ENCODE peak calls at places on chromosomes 3 and 15, in six cellular contexts. T is cardiac fibroblast, R is dorsolateral prefrontal cortex, Y is AG04449, G is progenitor cell of endocrine pancreas, U is nephron progenitor cell. J is an unnamed sample.
A peak's percentile ranks its signal among the peaks of the same experiment; 100 is the strongest.

GRCh38 chr3:63745757-63746156 is 73.3 kb upstream of the C3orf49 start:
- DNase-seq in G (no peak), Y (no peak), R (no peak), T (no peak), U (no peak), J (no peak)

GRCh38 chr3:126508539-126508938 is 9.0 kb downstream of the UROC1 start:
- DNase-seq in G (no peak), R (no peak), U (no peak), T (no peak), Y (no peak), J (no peak)

GRCh38 chr3:75938921-75939320 is 153.6 kb upstream of the ZNF717 start:
- DNase-seq in U (no peak), Y (no peak), T (no peak), G (no peak), R (no peak), J (no peak)

GRCh38 chr3:35663471-35663870 is 24.1 kb downstream of the ARPP21 start:
- DNase-seq in G (no peak), U (no peak), Y (no peak), T (no peak), R (no peak), J (no peak)

GRCh38 chr3:28836199-28836598 is 444.7 kb upstream of the RBMS3 start:
- DNase-seq in G (no peak), R (no peak), U (no peak), Y (no peak), T (no peak), J (no peak)

GRCh38 chr3:128324911-128325592 is 141.6 kb downstream of the DNAJB8 start:
- DNase-seq in U (no peak), R (no peak), G (no peak), T (no peak), Y (no peak), J (no peak)

GRCh38 chr3:110894574-110894973 is 177.0 kb upstream of the NECTIN3 start:
- DNase-seq in R (no peak), U (no peak), Y (no peak), T (no peak), G (no peak), J (no peak)

GRCh38 chr15:31264534-31265089 is 62.0 kb upstream of the KLF13 start:
- DNase-seq in Y (no peak), U (no peak), G (no peak), R (peak; percentile 2), T (no peak), J (no peak)

GRCh38 chr3:33717866-33718594 is at the start of gene CLASP2:
- DNase-seq in R (peak; percentile 84), T (peak; percentile 92), G (peak; percentile 84), Y (no peak), U (peak; percentile 86), J (peak; percentile 48)

GRCh38 chr3:79968418-79968817 is 200.6 kb upstream of the ROBO1 start:
- DNase-seq in U (no peak), T (no peak), G (no peak), R (no peak), Y (no peak), J (no peak)

GRCh38 chr15:80967451-80967850 is 22.2 kb downstream of the MESD start:
- DNase-seq in G (no peak), Y (no peak), T (peak; percentile 86), U (peak; percentile 25), R (no peak), J (no peak)

GRCh38 chr15:79339588-79340314 is 28.8 kb downstream of the TMED3 start:
- DNase-seq in T (peak; percentile 73), U (peak; percentile 15), G (no peak), R (peak; percentile 32), Y (peak; percentile 21), J (no peak)

GRCh38 chr3:40306336-40306735 is 3.2 kb upstream of the EIF1B start:
- DNase-seq in T (no peak), G (no peak), U (no peak), R (no peak), Y (peak; percentile 26), J (no peak)

GRCh38 chr3:184336484-184337230 is 743 bp upstream of the FAM131A start:
- DNase-seq in G (no peak), R (no peak), U (no peak), Y (no peak), T (peak; percentile 72), J (no peak)

GRCh38 chr3:120498947-120499346 is 48.2 kb upstream of the FSTL1 start:
- DNase-seq in R (no peak), Y (peak; percentile 99), T (peak; percentile 96), U (peak; percentile 21), G (no peak), J (no peak)

GRCh38 chr15:60844431-60845174 is 365.7 kb upstream of the ICE2 start:
- DNase-seq in Y (no peak), T (no peak), R (no peak), U (no peak), G (no peak), J (no peak)

GRCh38 chr3:5423523-5423922 is 236.0 kb downstream of the EDEM1 start:
- DNase-seq in U (no peak), R (no peak), G (no peak), T (no peak), Y (no peak), J (no peak)

GRCh38 chr3:190265795-190266194 is 56.5 kb downstream of the CLDN1 start:
- DNase-seq in T (peak; percentile 46), R (no peak), U (no peak), G (no peak), Y (peak; percentile 61), J (no peak)

GRCh38 chr3:53160660-53161344 is at the start of gene PRKCD:
- DNase-seq in T (peak; percentile 95), G (peak; percentile 70), Y (peak; percentile 16), R (peak; percentile 73), U (peak; percentile 82), J (peak; percentile 93)

GRCh38 chr3:73419179-73419803 is 205.4 kb downstream of the PDZRN3 start:
- DNase-seq in T (peak; percentile 42), R (no peak), Y (no peak), G (no peak), U (no peak), J (no peak)

GRCh38 chr3:177800565-177800964 is 603.3 kb upstream of the TBL1XR1 start:
- DNase-seq in R (no peak), G (no peak), Y (no peak), U (no peak), T (no peak), J (no peak)

GRCh38 chr3:81632659-81633058 is 128.8 kb downstream of the GBE1 start:
- DNase-seq in U (no peak), R (no peak), Y (no peak), G (no peak), T (no peak), J (no peak)

GRCh38 chr15:45391746-45392711 is 13.7 kb upstream of the GATM start:
- DNase-seq in Y (no peak), T (no peak), G (no peak), U (no peak), R (no peak), J (no peak)

GRCh38 chr3:114834175-114834940 is 312.7 kb downstream of the ZBTB20 start:
- DNase-seq in R (no peak), G (no peak), Y (no peak), U (no peak), T (no peak), J (no peak)

GRCh38 chr3:187011915-187012314 is 81.6 kb downstream of the ST6GAL1 start:
- DNase-seq in R (no peak), T (no peak), U (no peak), Y (no peak), G (no peak), J (no peak)

GRCh38 chr3:42876940-42877720 is 1.5 kb upstream of the CYP8B1 start:
- DNase-seq in R (no peak), T (no peak), G (no peak), Y (no peak), U (no peak), J (no peak)

GRCh38 chr3:64223809-64224570 is 1.3 kb downstream of the PRICKLE2 start:
- DNase-seq in T (peak; percentile 77), R (no peak), G (no peak), Y (no peak), U (no peak), J (no peak)

GRCh38 chr15:63256433-63256884 is 20.9 kb upstream of the APH1B start:
- DNase-seq in G (no peak), T (peak; percentile 79), R (no peak), Y (peak; percentile 68), U (no peak), J (no peak)

GRCh38 chr3:197554562-197555280 is 1.0 kb downstream of the BDH1 start:
- DNase-seq in R (peak; percentile 97), T (peak; percentile 98), U (peak; percentile 93), Y (peak; percentile 71), G (peak; percentile 95), J (peak; percentile 87)
- TF ChIP-seq CTCF in R (peak; percentile 36), T (peak; percentile 58), U (peak; percentile 42), Y (peak; percentile 84), G (peak; percentile 59), J (peak; percentile 25)

GRCh38 chr3:169664034-169664820 is 715 bp upstream of the MECOM start:
- DNase-seq in T (peak; percentile 30), G (no peak), Y (no peak), R (no peak), U (peak; percentile 50), J (no peak)

GRCh38 chr3:169662215-169663070 is 1.1 kb downstream of the MECOM start:
- DNase-seq in R (no peak), U (peak; percentile 91), G (peak; percentile 94), Y (no peak), T (peak; percentile 89), J (no peak)

GRCh38 chr3:169660709-169661566 is 2.6 kb downstream of the MECOM start:
- DNase-seq in R (no peak), U (no peak), G (no peak), T (peak; percentile 73), Y (no peak), J (no peak)

GRCh38 chr3:169659858-169660614 is 3.5 kb downstream of the MECOM start:
- DNase-seq in Y (no peak), G (no peak), R (no peak), U (no peak), T (no peak), J (no peak)

DNA sequence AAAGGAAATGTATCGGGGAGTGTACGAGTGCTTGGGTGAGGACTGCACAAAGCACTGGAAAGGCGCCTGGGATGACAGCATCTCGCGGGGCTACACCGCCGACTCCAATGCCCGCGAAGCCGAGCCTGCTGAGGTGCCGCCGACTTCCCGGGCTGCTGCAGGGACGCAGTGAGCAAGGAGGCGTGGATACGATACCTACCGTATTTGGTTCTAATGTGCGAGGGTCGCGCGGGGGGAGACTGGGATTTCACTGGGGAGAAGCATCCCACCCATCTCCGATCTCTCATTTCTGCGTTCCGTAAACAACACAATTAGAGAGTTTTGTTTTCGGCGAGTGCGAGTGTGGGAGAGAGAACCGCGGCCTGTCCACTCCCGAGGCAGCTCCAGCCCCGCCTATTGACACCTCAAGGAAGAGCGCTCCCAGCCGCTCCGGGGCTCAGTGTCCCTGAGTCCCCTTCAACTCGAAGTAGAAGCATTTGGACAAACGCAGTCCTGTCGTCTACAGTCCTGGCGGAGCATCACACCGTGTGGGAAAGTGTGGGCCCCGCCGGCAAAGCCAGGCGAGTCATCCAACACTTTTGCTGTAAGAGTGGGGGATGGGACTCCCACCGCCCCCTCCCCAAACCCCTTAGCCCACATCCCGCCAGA is 1.8 kb downstream of the MECOM start:
- DNase-seq in T (peak; percentile 61), U (peak; percentile 56), R (no peak), Y (no peak), G (no peak), J (no peak)
- TF ChIP-seq CTCF in T (no peak), U (no peak), R (no peak), Y (no peak), G (no peak), J (no peak)

GRCh38 chr3:122948398-122948797 is 79.2 kb downstream of the SEMA5B start:
- DNase-seq in T (no peak), Y (no peak), R (no peak), U (peak; percentile 16), G (no peak), J (no peak)
- TF ChIP-seq CTCF in T (peak; percentile 7), Y (no peak), R (no peak), U (no peak), G (no peak), J (peak; percentile 28)

GRCh38 chr3:10835406-10835805 is 19.4 kb downstream of the SLC6A11 start:
- DNase-seq in T (no peak), U (no peak), G (no peak), R (no peak), Y (no peak), J (no peak)
- TF ChIP-seq CTCF in T (no peak), U (no peak), G (no peak), R (no peak), Y (no peak), J (peak; percentile 13)

J was measured in D721Med.